ENCODE peak calls at places on chromosome 16, in nine cellular contexts. One of them, this sample, is unnamed.

GRCh38 chr16:11667824-11668589 is at the start of gene SNN:
- DNase-seq in cardiac muscle cell: peak; percentile 91
- DNase-seq in prostate gland: peak; percentile 86
- DNase-seq in HCT116: peak; percentile 39
- DNase-seq in BE2C: peak; percentile 95
- DNase-seq in hepatocyte: peak; percentile 96
- DNase-seq in CD4-positive, alpha-beta memory T cell: peak; percentile 85
- DNase-seq in naive thymus-derived CD4-positive, alpha-beta T cell: peak; percentile 76
- DNase-seq in kidney: peak; percentile 96
- DNase-seq in this sample: peak; percentile 93

GRCh38 chr16:88747588-88748301 is 37.3 kb downstream of the PIEZO1 start:
- DNase-seq in cardiac muscle cell: peak; percentile 16
- DNase-seq in prostate gland: no peak
- DNase-seq in HCT116: peak; percentile 67
- DNase-seq in BE2C: no peak
- DNase-seq in hepatocyte: no peak
- DNase-seq in CD4-positive, alpha-beta memory T cell: peak; percentile 29
- DNase-seq in naive thymus-derived CD4-positive, alpha-beta T cell: no peak
- DNase-seq in kidney: no peak
- DNase-seq in this sample: peak; percentile 41

GRCh38 chr16:6122401-6122800 is 1024.8 kb upstream of the EEF2KMT start:
- DNase-seq in cardiac muscle cell: no peak
- DNase-seq in prostate gland: no peak
- DNase-seq in HCT116: no peak
- DNase-seq in BE2C: no peak
- DNase-seq in hepatocyte: peak; percentile 82
- DNase-seq in CD4-positive, alpha-beta memory T cell: no peak
- DNase-seq in naive thymus-derived CD4-positive, alpha-beta T cell: no peak
- DNase-seq in kidney: no peak
- DNase-seq in this sample: peak; percentile 60

GRCh38 chr16:48318630-48319029 is 66.6 kb downstream of the SIAH1 start:
- DNase-seq in cardiac muscle cell: peak; percentile 62
- DNase-seq in prostate gland: no peak
- DNase-seq in HCT116: no peak
- DNase-seq in BE2C: no peak
- DNase-seq in hepatocyte: no peak
- DNase-seq in CD4-positive, alpha-beta memory T cell: peak; percentile 55
- DNase-seq in naive thymus-derived CD4-positive, alpha-beta T cell: peak; percentile 76
- DNase-seq in kidney: no peak
- DNase-seq in this sample: peak; percentile 5

GRCh38 chr16:78642621-78643285 is 543.3 kb downstream of the WWOX start:
- DNase-seq in cardiac muscle cell: no peak
- DNase-seq in prostate gland: no peak
- DNase-seq in HCT116: no peak
- DNase-seq in BE2C: no peak
- DNase-seq in hepatocyte: no peak
- DNase-seq in CD4-positive, alpha-beta memory T cell: no peak
- DNase-seq in naive thymus-derived CD4-positive, alpha-beta T cell: no peak
- DNase-seq in kidney: no peak
- DNase-seq in this sample: no peak

GRCh38 chr16:46932802-46933201 is 40.7 kb downstream of the DNAJA2 start:
- DNase-seq in cardiac muscle cell: no peak
- DNase-seq in prostate gland: no peak
- DNase-seq in HCT116: no peak
- DNase-seq in BE2C: no peak
- DNase-seq in hepatocyte: no peak
- DNase-seq in CD4-positive, alpha-beta memory T cell: no peak
- DNase-seq in naive thymus-derived CD4-positive, alpha-beta T cell: no peak
- DNase-seq in kidney: peak; percentile 24
- DNase-seq in this sample: peak; percentile 29

GRCh38 chr16:85587763-85588474 is 25.2 kb upstream of the GSE1 start:
- DNase-seq in cardiac muscle cell: no peak
- DNase-seq in prostate gland: no peak
- DNase-seq in HCT116: no peak
- DNase-seq in BE2C: no peak
- DNase-seq in hepatocyte: no peak
- DNase-seq in CD4-positive, alpha-beta memory T cell: no peak
- DNase-seq in naive thymus-derived CD4-positive, alpha-beta T cell: no peak
- DNase-seq in kidney: no peak
- DNase-seq in this sample: no peak

GRCh38 chr16:86911311-86911999 is 333.1 kb downstream of the FOXL1 start:
- DNase-seq in cardiac muscle cell: no peak
- DNase-seq in prostate gland: no peak
- DNase-seq in HCT116: no peak
- DNase-seq in BE2C: no peak
- DNase-seq in hepatocyte: no peak
- DNase-seq in CD4-positive, alpha-beta memory T cell: no peak
- DNase-seq in naive thymus-derived CD4-positive, alpha-beta T cell: no peak
- DNase-seq in kidney: no peak
- DNase-seq in this sample: no peak

GRCh38 chr16:70691223-70692129 is 5.6 kb upstream of the MTSS2 start:
- DNase-seq in cardiac muscle cell: peak; percentile 96
- DNase-seq in prostate gland: no peak
- DNase-seq in HCT116: no peak
- DNase-seq in BE2C: no peak
- DNase-seq in hepatocyte: peak; percentile 94
- DNase-seq in CD4-positive, alpha-beta memory T cell: no peak
- DNase-seq in naive thymus-derived CD4-positive, alpha-beta T cell: no peak
- DNase-seq in kidney: peak; percentile 96
- DNase-seq in this sample: peak; percentile 80

GRCh38 chr16:2209258-2210008 is 1.2 kb downstream of the BRICD5 start:
- DNase-seq in cardiac muscle cell: no peak
- DNase-seq in prostate gland: no peak
- DNase-seq in HCT116: no peak
- DNase-seq in BE2C: no peak
- DNase-seq in hepatocyte: no peak
- DNase-seq in CD4-positive, alpha-beta memory T cell: no peak
- DNase-seq in naive thymus-derived CD4-positive, alpha-beta T cell: no peak
- DNase-seq in kidney: peak; percentile 79
- DNase-seq in this sample: no peak

GRCh38 chr16:2194166-2194834 is 2.1 kb downstream of the CASKIN1 start:
- DNase-seq in cardiac muscle cell: peak; percentile 27
- DNase-seq in prostate gland: no peak
- DNase-seq in HCT116: no peak
- DNase-seq in BE2C: peak; percentile 80
- DNase-seq in hepatocyte: peak; percentile 70
- DNase-seq in CD4-positive, alpha-beta memory T cell: no peak
- DNase-seq in naive thymus-derived CD4-positive, alpha-beta T cell: no peak
- DNase-seq in kidney: no peak
- DNase-seq in this sample: peak; percentile 71

GRCh38 chr16:1091992-1092552 is 4.0 kb downstream of the C1QTNF8 start:
- DNase-seq in cardiac muscle cell: no peak
- DNase-seq in prostate gland: no peak
- DNase-seq in HCT116: no peak
- DNase-seq in BE2C: no peak
- DNase-seq in hepatocyte: no peak
- DNase-seq in CD4-positive, alpha-beta memory T cell: no peak
- DNase-seq in naive thymus-derived CD4-positive, alpha-beta T cell: no peak
- DNase-seq in kidney: no peak
- DNase-seq in this sample: no peak

GRCh38 chr16:89256651-89257254 is 39.2 kb downstream of the ZNF778 start:
- DNase-seq in cardiac muscle cell: peak; percentile 32
- DNase-seq in prostate gland: peak; percentile 26
- DNase-seq in HCT116: no peak
- DNase-seq in BE2C: peak; percentile 34
- DNase-seq in hepatocyte: peak; percentile 60
- DNase-seq in CD4-positive, alpha-beta memory T cell: peak; percentile 65
- DNase-seq in naive thymus-derived CD4-positive, alpha-beta T cell: peak; percentile 69
- DNase-seq in kidney: peak; percentile 87
- DNase-seq in this sample: peak; percentile 76

GRCh38 chr16:19417640-19418039 is at the start of gene TMC5:
- DNase-seq in cardiac muscle cell: no peak
- DNase-seq in prostate gland: peak; percentile 50
- DNase-seq in HCT116: no peak
- DNase-seq in BE2C: no peak
- DNase-seq in hepatocyte: no peak
- DNase-seq in CD4-positive, alpha-beta memory T cell: no peak
- DNase-seq in naive thymus-derived CD4-positive, alpha-beta T cell: no peak
- DNase-seq in kidney: no peak
- DNase-seq in this sample: no peak

GRCh38 chr16:86563489-86564345 is 2.9 kb upstream of the FOXC2 start:
- DNase-seq in cardiac muscle cell: peak; percentile 94
- DNase-seq in prostate gland: peak; percentile 90
- DNase-seq in HCT116: peak; percentile 92
- DNase-seq in BE2C: peak; percentile 85
- DNase-seq in hepatocyte: peak; percentile 95
- DNase-seq in CD4-positive, alpha-beta memory T cell: peak; percentile 82
- DNase-seq in naive thymus-derived CD4-positive, alpha-beta T cell: peak; percentile 73
- DNase-seq in kidney: peak; percentile 93
- DNase-seq in this sample: peak; percentile 88

GRCh38 chr16:12455287-12455798 is 348.3 kb downstream of the CPPED1 start:
- DNase-seq in cardiac muscle cell: peak; percentile 67
- DNase-seq in prostate gland: peak; percentile 42
- DNase-seq in HCT116: peak; percentile 6
- DNase-seq in BE2C: peak; percentile 60
- DNase-seq in hepatocyte: peak; percentile 86
- DNase-seq in CD4-positive, alpha-beta memory T cell: no peak
- DNase-seq in naive thymus-derived CD4-positive, alpha-beta T cell: no peak
- DNase-seq in kidney: peak; percentile 85
- DNase-seq in this sample: peak; percentile 53

GRCh38 chr16:82636958-82637357 is 10.2 kb downstream of the CDH13 start:
- DNase-seq in cardiac muscle cell: no peak
- DNase-seq in prostate gland: no peak
- DNase-seq in HCT116: no peak
- DNase-seq in BE2C: no peak
- DNase-seq in hepatocyte: no peak
- DNase-seq in CD4-positive, alpha-beta memory T cell: no peak
- DNase-seq in naive thymus-derived CD4-positive, alpha-beta T cell: no peak
- DNase-seq in kidney: no peak
- DNase-seq in this sample: no peak
- H3K4me1 ChIP-seq in cardiac muscle cell: no peaks in the 10 kb centered on the region
- H3K4me1 ChIP-seq in prostate gland: no peaks in the 10 kb centered on the region
- H3K4me1 ChIP-seq in HCT116: no peaks in the 10 kb centered on the region
- H3K4me1 ChIP-seq in BE2C: no peaks in the 10 kb centered on the region
- H3K4me1 ChIP-seq in hepatocyte: no peaks in the 10 kb centered on the region
- H3K4me1 ChIP-seq in CD4-positive, alpha-beta memory T cell: peaks cover 5% of the 10 kb centered on the region
- H3K4me1 ChIP-seq in naive thymus-derived CD4-positive, alpha-beta T cell: peaks cover 4% of the 10 kb centered on the region
- H3K4me1 ChIP-seq in kidney: no peaks in the 10 kb centered on the region
- H3K4me1 ChIP-seq in this sample: peaks cover 11% of the 10 kb centered on the region

DNA sequence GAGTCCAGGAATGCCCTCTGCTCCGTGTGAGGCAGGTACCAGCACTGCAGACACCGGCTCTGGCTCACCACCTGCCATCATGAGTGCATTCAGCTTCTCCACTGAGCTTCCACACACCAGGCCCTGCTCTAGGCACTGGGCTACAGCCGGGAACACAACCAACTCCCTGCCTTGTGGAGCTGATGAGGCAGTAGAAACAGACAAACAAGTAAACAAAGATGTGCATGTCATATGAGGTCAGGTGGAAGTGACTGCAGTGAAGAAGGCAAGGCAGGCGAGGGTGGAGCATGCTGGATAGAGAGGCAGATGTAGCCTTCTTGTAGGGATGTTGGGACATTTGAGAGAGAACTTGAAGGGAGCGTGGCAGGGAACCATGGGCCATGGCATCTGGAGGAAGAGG is 5.0 kb downstream of the NLRC5 start:
- DNase-seq in cardiac muscle cell: no peak
- DNase-seq in prostate gland: no peak
- DNase-seq in HCT116: no peak
- DNase-seq in BE2C: no peak
- DNase-seq in hepatocyte: no peak
- DNase-seq in CD4-positive, alpha-beta memory T cell: no peak
- DNase-seq in naive thymus-derived CD4-positive, alpha-beta T cell: no peak
- DNase-seq in kidney: no peak
- DNase-seq in this sample: no peak
- H3K36me3 ChIP-seq in cardiac muscle cell: no peaks in the 10 kb centered on the region
- H3K36me3 ChIP-seq in prostate gland: no peaks in the 10 kb centered on the region
- H3K36me3 ChIP-seq in HCT116: no peaks in the 10 kb centered on the region
- H3K36me3 ChIP-seq in BE2C: no peaks in the 10 kb centered on the region
- H3K36me3 ChIP-seq in hepatocyte: no peaks in the 10 kb centered on the region
- H3K36me3 ChIP-seq in CD4-positive, alpha-beta memory T cell: peaks cover 4% of the 10 kb centered on the region
- H3K36me3 ChIP-seq in naive thymus-derived CD4-positive, alpha-beta T cell: no peaks in the 10 kb centered on the region
- H3K36me3 ChIP-seq in kidney: no peaks in the 10 kb centered on the region
- H3K36me3 ChIP-seq in this sample: no peaks in the 10 kb centered on the region

DNA sequence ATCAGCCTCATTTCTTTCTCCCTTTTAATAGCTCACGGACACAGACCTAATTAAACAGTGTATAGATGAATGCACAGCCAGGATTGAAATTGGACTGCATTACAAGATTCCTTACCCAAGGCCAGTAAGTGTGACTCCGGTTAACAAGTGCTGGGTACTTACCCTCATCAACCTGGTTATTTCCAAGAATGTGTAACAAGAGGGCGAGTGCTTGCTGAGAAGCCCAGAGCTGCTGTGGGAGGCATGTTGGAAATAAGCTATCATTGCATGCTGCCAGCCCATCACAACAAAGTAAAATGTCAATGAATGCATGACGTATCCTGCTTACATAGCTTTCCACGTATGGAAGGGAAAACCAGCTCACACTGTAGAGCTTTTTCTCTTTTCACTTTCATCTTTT is 19.5 kb downstream of the LYRM1 start:
- DNase-seq in cardiac muscle cell: no peak
- DNase-seq in prostate gland: no peak
- DNase-seq in HCT116: no peak
- DNase-seq in BE2C: no peak
- DNase-seq in hepatocyte: no peak
- DNase-seq in CD4-positive, alpha-beta memory T cell: no peak
- DNase-seq in naive thymus-derived CD4-positive, alpha-beta T cell: no peak
- DNase-seq in kidney: no peak
- DNase-seq in this sample: no peak
- H3K4me3 ChIP-seq in cardiac muscle cell: no peak overlapping the region
- H3K4me3 ChIP-seq in prostate gland: no peak overlapping the region
- H3K4me3 ChIP-seq in HCT116: no peak overlapping the region
- H3K4me3 ChIP-seq in BE2C: no peak overlapping the region
- H3K4me3 ChIP-seq in hepatocyte: no peak overlapping the region
- H3K4me3 ChIP-seq in CD4-positive, alpha-beta memory T cell: no peak overlapping the region
- H3K4me3 ChIP-seq in naive thymus-derived CD4-positive, alpha-beta T cell: no peak overlapping the region
- H3K4me3 ChIP-seq in kidney: no peak overlapping the region
- H3K4me3 ChIP-seq in this sample: no peak overlapping the region

GRCh38 chr16:75113541-75114121 is 2.9 kb downstream of the LDHD start:
- DNase-seq in cardiac muscle cell: no peak
- DNase-seq in prostate gland: no peak
- DNase-seq in HCT116: no peak
- DNase-seq in BE2C: no peak
- DNase-seq in hepatocyte: no peak
- DNase-seq in CD4-positive, alpha-beta memory T cell: no peak
- DNase-seq in naive thymus-derived CD4-positive, alpha-beta T cell: no peak
- DNase-seq in kidney: no peak
- DNase-seq in this sample: no peak

GRCh38 chr16:75110637-75111513 is 5.7 kb downstream of the LDHD start:
- DNase-seq in cardiac muscle cell: peak; percentile 94
- DNase-seq in prostate gland: peak; percentile 85
- DNase-seq in HCT116: peak; percentile 80
- DNase-seq in BE2C: peak; percentile 88
- DNase-seq in hepatocyte: peak; percentile 94
- DNase-seq in CD4-positive, alpha-beta memory T cell: peak; percentile 84
- DNase-seq in naive thymus-derived CD4-positive, alpha-beta T cell: peak; percentile 66
- DNase-seq in kidney: peak; percentile 94
- DNase-seq in this sample: peak; percentile 91

GRCh38 chr16:75111514-75112280 is 4.9 kb downstream of the LDHD start:
- DNase-seq in cardiac muscle cell: no peak
- DNase-seq in prostate gland: no peak
- DNase-seq in HCT116: no peak
- DNase-seq in BE2C: no peak
- DNase-seq in hepatocyte: no peak
- DNase-seq in CD4-positive, alpha-beta memory T cell: no peak
- DNase-seq in naive thymus-derived CD4-positive, alpha-beta T cell: no peak
- DNase-seq in kidney: no peak
- DNase-seq in this sample: no peak

GRCh38 chr16:75113046-75113491 is 3.5 kb downstream of the LDHD start:
- DNase-seq in cardiac muscle cell: no peak
- DNase-seq in prostate gland: no peak
- DNase-seq in HCT116: no peak
- DNase-seq in BE2C: no peak
- DNase-seq in hepatocyte: peak; percentile 50
- DNase-seq in CD4-positive, alpha-beta memory T cell: no peak
- DNase-seq in naive thymus-derived CD4-positive, alpha-beta T cell: no peak
- DNase-seq in kidney: no peak
- DNase-seq in this sample: no peak

GRCh38 chr16:75112281-75113045 is 4.1 kb downstream of the LDHD start:
- DNase-seq in cardiac muscle cell: no peak
- DNase-seq in prostate gland: no peak
- DNase-seq in HCT116: no peak
- DNase-seq in BE2C: no peak
- DNase-seq in hepatocyte: no peak
- DNase-seq in CD4-positive, alpha-beta memory T cell: no peak
- DNase-seq in naive thymus-derived CD4-positive, alpha-beta T cell: no peak
- DNase-seq in kidney: peak; percentile 75
- DNase-seq in this sample: no peak
- H3K4me1 ChIP-seq in cardiac muscle cell: peaks cover 19% of the 10 kb centered on the region
- H3K4me1 ChIP-seq in prostate gland: no peaks in the 10 kb centered on the region
- H3K4me1 ChIP-seq in HCT116: peaks cover 44% of the 10 kb centered on the region
- H3K4me1 ChIP-seq in BE2C: peaks cover 20% of the 10 kb centered on the region
- H3K4me1 ChIP-seq in hepatocyte: peaks cover 27% of the 10 kb centered on the region
- H3K4me1 ChIP-seq in CD4-positive, alpha-beta memory T cell: peaks cover 42% of the 10 kb centered on the region
- H3K4me1 ChIP-seq in naive thymus-derived CD4-positive, alpha-beta T cell: peaks cover 19% of the 10 kb centered on the region
- H3K4me1 ChIP-seq in kidney: peaks cover 32% of the 10 kb centered on the region
- H3K4me1 ChIP-seq in this sample: peaks cover 41% of the 10 kb centered on the region

This sample was measured in A673.